ENCODE peak calls at places on chromosomes 1 and 21, in eight cellular contexts. One of them, this sample, is unnamed.

GRCh38 chr21:42559326-42559725 is 45.7 kb downstream of the SLC37A1 start:
- DNase-seq in HCT116: no peak
- DNase-seq in HepG2: no peak
- DNase-seq in H1: no peak
- DNase-seq in K562: no peak
- DNase-seq in GM12878: no peak
- DNase-seq in SK-N-SH: no peak
- DNase-seq in endothelial cell of umbilical vein: no peak
- DNase-seq in this sample: no peak

GRCh38 chr1:243792401-243792800 is 57.6 kb downstream of the AKT3 start:
- DNase-seq in HCT116: no peak
- DNase-seq in SK-N-SH: no peak
- DNase-seq in GM12878: no peak
- DNase-seq in HepG2: no peak
- DNase-seq in endothelial cell of umbilical vein: peak
- DNase-seq in K562: no peak
- DNase-seq in H1: no peak
- DNase-seq in this sample: no peak

GRCh38 chr1:46491500-46492268 is 2.0 kb downstream of the DMBX1 start:
- DNase-seq in K562: no peak
- DNase-seq in H1: no peak
- DNase-seq in HepG2: no peak
- DNase-seq in SK-N-SH: no peak
- DNase-seq in GM12878: no peak
- DNase-seq in HCT116: no peak
- DNase-seq in endothelial cell of umbilical vein: no peak
- DNase-seq in this sample: no peak

GRCh38 chr21:16535100-16535418 is 805.3 kb downstream of the USP25 start:
- DNase-seq in HepG2: no peak
- DNase-seq in endothelial cell of umbilical vein: peak
- DNase-seq in GM12878: no peak
- DNase-seq in SK-N-SH: peak
- DNase-seq in K562: no peak
- DNase-seq in HCT116: no peak
- DNase-seq in H1: no peak
- DNase-seq in this sample: no peak

GRCh38 chr1:94236021-94236491 is 1.3 kb downstream of the ARHGAP29 start:
- DNase-seq in K562: no peak
- DNase-seq in HepG2: no peak
- DNase-seq in endothelial cell of umbilical vein: no peak
- DNase-seq in SK-N-SH: peak
- DNase-seq in HCT116: no peak
- DNase-seq in GM12878: no peak
- DNase-seq in H1: no peak
- DNase-seq in this sample: peak

GRCh38 chr1:75615664-75616435 is 4.9 kb upstream of the SLC44A5 start:
- DNase-seq in GM12878: no peak
- DNase-seq in HCT116: no peak
- DNase-seq in HepG2: no peak
- DNase-seq in K562: peak
- DNase-seq in endothelial cell of umbilical vein: peak
- DNase-seq in H1: no peak
- DNase-seq in SK-N-SH: peak
- DNase-seq in this sample: no peak

GRCh38 chr1:109996476-109996875 is 11.9 kb downstream of the AHCYL1 start:
- DNase-seq in endothelial cell of umbilical vein: no peak
- DNase-seq in H1: no peak
- DNase-seq in SK-N-SH: no peak
- DNase-seq in HCT116: no peak
- DNase-seq in K562: no peak
- DNase-seq in HepG2: no peak
- DNase-seq in GM12878: no peak
- DNase-seq in this sample: no peak

GRCh38 chr1:29875557-29876028 is 639.3 kb downstream of the PTPRU start:
- DNase-seq in GM12878: no peak
- DNase-seq in HepG2: no peak
- DNase-seq in HCT116: no peak
- DNase-seq in K562: no peak
- DNase-seq in endothelial cell of umbilical vein: peak
- DNase-seq in SK-N-SH: peak
- DNase-seq in H1: no peak
- DNase-seq in this sample: no peak

GRCh38 chr1:11331036-11331765 is 58.2 kb downstream of the UBIAD1 start:
- DNase-seq in K562: no peak
- DNase-seq in endothelial cell of umbilical vein: no peak
- DNase-seq in GM12878: no peak
- DNase-seq in SK-N-SH: no peak
- DNase-seq in HCT116: no peak
- DNase-seq in HepG2: no peak
- DNase-seq in H1: no peak
- DNase-seq in this sample: no peak

GRCh38 chr1:204703826-204704612 is 18.5 kb upstream of the LRRN2 start:
- DNase-seq in SK-N-SH: no peak
- DNase-seq in H1: no peak
- DNase-seq in GM12878: no peak
- DNase-seq in HCT116: no peak
- DNase-seq in endothelial cell of umbilical vein: no peak
- DNase-seq in K562: no peak
- DNase-seq in HepG2: no peak
- DNase-seq in this sample: no peak

GRCh38 chr1:177873238-177873637 is 96.6 kb downstream of the SEC16B start:
- DNase-seq in K562: no peak
- DNase-seq in endothelial cell of umbilical vein: peak
- DNase-seq in H1: no peak
- DNase-seq in HCT116: no peak
- DNase-seq in SK-N-SH: no peak
- DNase-seq in HepG2: peak
- DNase-seq in GM12878: no peak
- DNase-seq in this sample: no peak

GRCh38 chr1:78359666-78360065 is 131.1 kb upstream of the PTGFR start:
- DNase-seq in HepG2: no peak
- DNase-seq in HCT116: no peak
- DNase-seq in endothelial cell of umbilical vein: no peak
- DNase-seq in GM12878: no peak
- DNase-seq in SK-N-SH: no peak
- DNase-seq in H1: no peak
- DNase-seq in K562: no peak
- DNase-seq in this sample: no peak

GRCh38 chr1:111733183-111733995 is 5.8 kb downstream of the INKA2 start:
- DNase-seq in GM12878: no peak
- DNase-seq in HCT116: no peak
- DNase-seq in HepG2: peak
- DNase-seq in H1: no peak
- DNase-seq in K562: peak
- DNase-seq in SK-N-SH: no peak
- DNase-seq in endothelial cell of umbilical vein: peak
- DNase-seq in this sample: no peak

GRCh38 chr1:201471772-201472171 is 2.8 kb upstream of the PHLDA3 start:
- DNase-seq in endothelial cell of umbilical vein: no peak
- DNase-seq in K562: no peak
- DNase-seq in HepG2: no peak
- DNase-seq in HCT116: no peak
- DNase-seq in H1: no peak
- DNase-seq in SK-N-SH: no peak
- DNase-seq in GM12878: no peak
- DNase-seq in this sample: no peak

DNA sequence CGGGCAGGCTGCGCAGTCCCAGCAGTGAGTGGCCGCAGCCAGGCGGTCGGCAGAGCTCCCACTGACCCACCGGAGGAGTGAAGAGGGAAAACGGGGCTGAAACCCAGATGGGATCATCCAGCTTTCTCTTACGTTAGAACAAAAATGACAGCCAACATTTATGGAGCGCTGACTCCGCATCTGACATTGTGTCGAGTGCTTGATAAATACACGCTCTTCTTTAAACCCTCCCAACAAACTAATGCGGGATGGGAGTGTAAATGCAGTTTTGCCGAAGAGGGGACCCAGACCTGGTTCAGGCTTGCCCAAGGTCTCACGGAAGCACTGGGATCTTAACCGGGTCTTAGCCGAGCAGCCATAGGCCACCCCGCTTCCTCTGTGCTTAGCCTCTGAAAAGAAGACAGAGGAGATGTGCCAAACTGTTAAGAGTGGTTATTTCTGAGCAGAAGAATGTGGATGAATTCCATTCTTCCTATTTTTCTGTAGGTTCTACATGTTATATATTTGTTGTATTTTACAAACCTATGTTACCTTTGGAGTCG is 3.5 kb downstream of the GRHL3 start:
- DNase-seq in endothelial cell of umbilical vein: peak
- DNase-seq in H1: no peak
- DNase-seq in HepG2: no peak
- DNase-seq in K562: no peak
- DNase-seq in HCT116: no peak
- DNase-seq in SK-N-SH: no peak
- DNase-seq in GM12878: no peak
- DNase-seq in this sample: no peak
- H3K9ac ChIP-seq in endothelial cell of umbilical vein: no peak
- H3K9ac ChIP-seq in H1: no peak
- H3K9ac ChIP-seq in HepG2: no peak
- H3K9ac ChIP-seq in K562: no peak
- H3K9ac ChIP-seq in HCT116: peak
- H3K9ac ChIP-seq in SK-N-SH: no peak
- H3K9ac ChIP-seq in GM12878: no peak
- H3K9ac ChIP-seq in this sample: peak

GRCh38 chr1:212225416-212225815 is 59.8 kb upstream of the PPP2R5A start:
- DNase-seq in SK-N-SH: no peak
- DNase-seq in GM12878: no peak
- DNase-seq in HepG2: no peak
- DNase-seq in endothelial cell of umbilical vein: peak
- DNase-seq in HCT116: no peak
- DNase-seq in K562: no peak
- DNase-seq in H1: no peak
- DNase-seq in this sample: no peak
- H3K27ac ChIP-seq in SK-N-SH: no peak
- H3K27ac ChIP-seq in GM12878: no peak
- H3K27ac ChIP-seq in HepG2: no peak
- H3K27ac ChIP-seq in endothelial cell of umbilical vein: no peak
- H3K27ac ChIP-seq in HCT116: no peak
- H3K27ac ChIP-seq in K562: no peak
- H3K27ac ChIP-seq in H1: no peak
- H3K27ac ChIP-seq in this sample: no peak

GRCh38 chr1:36177589-36178463 is 21.9 kb downstream of the MAP7D1 start:
- DNase-seq in SK-N-SH: no peak
- DNase-seq in HepG2: no peak
- DNase-seq in endothelial cell of umbilical vein: no peak
- DNase-seq in GM12878: no peak
- DNase-seq in HCT116: no peak
- DNase-seq in H1: no peak
- DNase-seq in K562: no peak
- DNase-seq in this sample: no peak

GRCh38 chr1:36172983-36173382 is 17.0 kb downstream of the MAP7D1 start:
- DNase-seq in K562: no peak
- DNase-seq in HCT116: no peak
- DNase-seq in GM12878: no peak
- DNase-seq in endothelial cell of umbilical vein: peak
- DNase-seq in H1: no peak
- DNase-seq in SK-N-SH: no peak
- DNase-seq in HepG2: no peak
- DNase-seq in this sample: no peak

GRCh38 chr1:36176151-36176949 is 20.4 kb downstream of the MAP7D1 start:
- DNase-seq in GM12878: no peak
- DNase-seq in endothelial cell of umbilical vein: no peak
- DNase-seq in SK-N-SH: no peak
- DNase-seq in K562: no peak
- DNase-seq in H1: no peak
- DNase-seq in HCT116: no peak
- DNase-seq in HepG2: no peak
- DNase-seq in this sample: no peak

GRCh38 chr1:36174716-36175115 is 18.8 kb downstream of the MAP7D1 start:
- DNase-seq in SK-N-SH: no peak
- DNase-seq in GM12878: no peak
- DNase-seq in endothelial cell of umbilical vein: no peak
- DNase-seq in HCT116: no peak
- DNase-seq in H1: no peak
- DNase-seq in K562: no peak
- DNase-seq in HepG2: no peak
- DNase-seq in this sample: no peak

DNA sequence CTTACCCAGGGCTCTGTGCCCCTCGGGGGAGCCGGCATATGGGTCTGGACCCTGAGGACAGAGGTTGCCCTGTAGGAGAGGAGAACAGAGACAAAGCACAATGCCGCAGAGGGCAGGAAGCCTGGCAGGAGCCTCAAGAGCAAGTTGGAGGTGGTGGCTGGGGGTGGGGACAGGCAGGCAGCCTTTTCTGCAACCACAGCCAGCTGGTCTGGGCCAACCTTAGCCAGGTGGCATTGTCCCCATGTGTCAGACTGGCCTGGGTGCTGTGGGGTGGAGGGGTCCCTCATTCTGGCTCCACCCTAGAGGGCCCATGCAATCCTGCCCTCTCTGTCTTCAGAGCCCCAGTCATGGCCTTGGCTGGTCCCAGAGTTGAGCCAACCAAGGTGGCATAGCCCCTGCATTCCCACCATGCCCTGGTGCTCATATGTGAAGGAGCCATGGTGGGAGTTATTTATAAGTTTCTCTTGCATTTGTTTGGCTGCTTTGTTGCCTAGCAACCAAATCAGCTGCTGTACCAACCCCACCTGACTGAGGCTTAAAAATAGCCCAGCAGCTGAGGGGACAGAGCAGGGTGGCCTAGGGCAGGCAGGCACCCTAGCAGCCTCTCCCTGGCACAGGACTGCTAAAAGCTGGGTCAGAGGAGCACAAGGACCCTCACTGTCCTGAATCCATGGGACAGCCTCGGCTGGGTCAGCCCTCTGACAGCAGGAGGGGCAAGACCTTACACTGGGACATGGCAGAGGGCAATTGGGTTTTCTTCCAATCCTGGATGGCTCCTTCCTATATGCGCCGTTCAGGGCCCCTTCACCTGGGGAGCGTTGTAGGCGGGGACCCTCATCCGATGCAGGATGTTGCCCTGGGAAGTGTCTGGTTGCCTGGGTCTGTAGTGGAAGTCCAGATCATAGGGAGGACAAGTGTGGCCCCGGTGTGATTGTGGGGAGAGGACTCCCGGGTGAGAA is 19.5 kb downstream of the MAP7D1 start:
- DNase-seq in SK-N-SH: no peak
- DNase-seq in HCT116: no peak
- DNase-seq in K562: no peak
- DNase-seq in HepG2: no peak
- DNase-seq in endothelial cell of umbilical vein: no peak
- DNase-seq in H1: no peak
- DNase-seq in GM12878: no peak
- DNase-seq in this sample: no peak
- TF ChIP-seq POLR2AphosphoS5 in SK-N-SH: no peak
- TF ChIP-seq POLR2AphosphoS5 in HCT116: no peak
- TF ChIP-seq POLR2AphosphoS5 in K562: no peak
- TF ChIP-seq POLR2AphosphoS5 in HepG2: no peak
- TF ChIP-seq POLR2AphosphoS5 in endothelial cell of umbilical vein: no peak
- TF ChIP-seq POLR2AphosphoS5 in H1: no peak
- TF ChIP-seq POLR2AphosphoS5 in GM12878: peak
- TF ChIP-seq POLR2AphosphoS5 in this sample: no peak

DNA sequence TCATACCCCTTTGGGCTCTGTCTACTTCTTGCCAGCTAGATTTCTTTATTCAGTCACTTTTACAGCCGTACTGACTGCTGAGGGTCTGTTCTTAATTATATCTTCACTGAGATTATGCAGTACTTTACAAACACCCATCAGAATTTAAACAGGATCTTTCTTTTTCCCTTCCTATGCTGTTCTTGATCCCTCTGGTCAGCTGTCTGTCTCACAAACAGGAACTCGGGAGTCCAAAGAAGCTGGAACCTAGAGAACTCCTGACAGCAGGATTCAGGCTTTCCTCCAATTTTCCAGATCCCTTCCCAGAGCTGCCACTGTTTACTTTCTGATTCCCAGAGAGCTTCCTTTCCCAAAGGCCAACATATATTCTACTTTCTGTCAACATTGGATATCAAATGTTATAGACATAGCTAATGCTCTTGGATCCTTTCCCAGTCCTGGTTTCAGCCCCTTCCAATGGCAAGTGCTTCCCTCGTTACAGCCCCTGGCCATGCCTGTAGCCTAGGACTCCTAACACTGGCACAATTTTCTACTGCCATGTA is 59.5 kb downstream of the ATP2B4 start:
- DNase-seq in SK-N-SH: peak
- DNase-seq in endothelial cell of umbilical vein: peak
- DNase-seq in GM12878: no peak
- DNase-seq in K562: no peak
- DNase-seq in H1: no peak
- DNase-seq in HCT116: no peak
- DNase-seq in HepG2: peak
- DNase-seq in this sample: no peak
- H3K9ac ChIP-seq in SK-N-SH: no peak
- H3K9ac ChIP-seq in endothelial cell of umbilical vein: no peak
- H3K9ac ChIP-seq in GM12878: no peak
- H3K9ac ChIP-seq in K562: peak
- H3K9ac ChIP-seq in H1: no peak
- H3K9ac ChIP-seq in HCT116: no peak
- H3K9ac ChIP-seq in HepG2: no peak
- H3K9ac ChIP-seq in this sample: no peak

This sample was measured in SK-N-MC.